ENCODE peak calls at places on chromosomes 11 and 22, in five cellular contexts. H is heart right ventricle, O is tibial nerve, Z is lung, V is transverse colon. C is an unnamed sample. For H3K4me1, the result is how much of the 10 kb centered on the place peaks cover.

GRCh38 chr11:120043323-120043945 is 94.5 kb downstream of the TRIM29 start:
- DNase-seq in V (no peak), H (no peak), Z (no peak), O (no peak), C (no peak)

GRCh38 chr11:73262851-73263495 is 9.2 kb upstream of the P2RY6 start:
- DNase-seq in H (no peak), Z (no peak), V (no peak), O (no peak), C (no peak)

GRCh38 chr11:17219016-17219415 is 11.2 kb upstream of the PIK3C2A start:
- DNase-seq in H (no peak), O (no peak), Z (no peak), V (no peak), C (no peak)

GRCh38 chr11:965206-965775 is 39.6 kb downstream of the AP2A2 start:
- DNase-seq in H (no peak), O (no peak), Z (no peak), V (no peak), C (no peak)

GRCh38 chr22:41650821-41651220 is 29.7 kb downstream of the XRCC6 start:
- DNase-seq in V (no peak), H (no peak), Z (no peak), O (no peak), C (no peak)

GRCh38 chr11:76891285-76891684 is 30.6 kb downstream of the ACER3 start:
- DNase-seq in H (no peak), Z (no peak), V (no peak), O (no peak), C (no peak)

GRCh38 chr11:106032861-106033260 is 10.8 kb upstream of the MSANTD4 start:
- DNase-seq in Z (no peak), H (no peak), V (no peak), O (no peak), C (no peak)

GRCh38 chr11:101860694-101861371 is 54.0 kb upstream of the CEP126 start:
- DNase-seq in O (peak), H (no peak), Z (peak), V (peak), C (peak)

GRCh38 chr22:24423519-24424000 is 3.8 kb upstream of the ADORA2A start:
- DNase-seq in V (peak), H (peak), Z (peak), O (no peak), C (peak)

GRCh38 chr11:76678316-76678715 is 7.8 kb upstream of the LRRC32 start:
- DNase-seq in Z (no peak), H (no peak), O (no peak), V (no peak), C (no peak)

GRCh38 chr22:39431216-39431801 is 25.5 kb upstream of the MGAT3 start:
- DNase-seq in H (no peak), O (no peak), V (no peak), Z (no peak), C (no peak)

GRCh38 chr11:67002297-67002913 is 20.5 kb upstream of the SYT12 start:
- DNase-seq in Z (no peak), H (no peak), O (no peak), V (no peak), C (no peak)

GRCh38 chr11:111941963-111942362 is 4.8 kb downstream of the DIXDC1 start:
- DNase-seq in Z (no peak), V (no peak), H (no peak), O (no peak), C (no peak)

GRCh38 chr11:86644291-86644690 is 28.1 kb downstream of the ME3 start:
- DNase-seq in O (no peak), Z (no peak), H (no peak), V (no peak), C (no peak)

GRCh38 chr11:115716577-115717214 is 212.5 kb upstream of the CADM1 start:
- DNase-seq in H (no peak), Z (no peak), V (no peak), O (peak), C (no peak)

GRCh38 chr11:68825603-68826002 is 16.1 kb downstream of the CPT1A start:
- DNase-seq in H (no peak), Z (no peak), O (no peak), V (peak), C (no peak)

GRCh38 chr11:46119352-46120216 is 1.7 kb downstream of the PHF21A start:
- DNase-seq in O (peak), Z (peak), V (peak), H (peak), C (peak)

GRCh38 chr11:13776134-13776815 is 107.8 kb downstream of the FAR1 start:
- DNase-seq in H (no peak), O (no peak), V (no peak), Z (no peak), C (no peak)

GRCh38 chr22:36134167-36134566 is 26.4 kb downstream of the APOL3 start:
- DNase-seq in O (no peak), H (no peak), V (no peak), Z (no peak), C (no peak)

GRCh38 chr11:110972640-110973039 is 260.4 kb upstream of the ARHGAP20 start:
- DNase-seq in H (no peak), Z (no peak), O (peak), V (no peak), C (no peak)

GRCh38 chr11:77418155-77418980 is 55.5 kb downstream of the PAK1 start:
- DNase-seq in H (no peak), Z (no peak), O (no peak), V (no peak), C (no peak)

GRCh38 chr22:23598805-23599518 is 18.9 kb upstream of the IGLL1 start:
- DNase-seq in Z (no peak), H (no peak), O (no peak), V (no peak), C (no peak)

GRCh38 chr11:95923441-95923729 is 522 bp downstream of the MTMR2 start:
- DNase-seq in V (no peak), H (no peak), O (no peak), Z (no peak), C (no peak)

GRCh38 chr11:46290598-46291309 is 13.3 kb downstream of the CREB3L1 start:
- DNase-seq in Z (peak), O (peak), V (peak), H (peak), C (no peak)

GRCh38 chr11:57224537-57224936 is 12.5 kb downstream of the APLNR start:
- DNase-seq in V (no peak), O (no peak), Z (no peak), H (no peak), C (no peak)

GRCh38 chr22:38462960-38463784 is 4.7 kb upstream of the KDELR3 start:
- DNase-seq in V (no peak), Z (no peak), O (no peak), H (peak), C (no peak)

GRCh38 chr11:72969894-72970335 is 155.7 kb downstream of the ATG16L2 start:
- DNase-seq in Z (no peak), O (no peak), V (no peak), H (no peak), C (no peak)

GRCh38 chr22:23772315-23773246 is at the start of gene MMP11:
- DNase-seq in V (peak), Z (no peak), H (peak), O (peak), C (peak)

GRCh38 chr22:47695176-47695575 is 932.7 kb downstream of the TBC1D22A start:
- DNase-seq in O (no peak), V (no peak), H (no peak), Z (no peak), C (no peak)

GRCh38 chr22:38774496-38775166 is 18.8 kb upstream of the SUN2 start:
- DNase-seq in V (no peak), O (no peak), H (no peak), Z (no peak), C (no peak)

GRCh38 chr22:30930228-30930627 is 38.3 kb downstream of the MORC2 start:
- DNase-seq in V (no peak), Z (no peak), O (no peak), H (no peak), C (no peak)

GRCh38 chr22:30925667-30926066 is 42.9 kb downstream of the MORC2 start:
- DNase-seq in O (no peak), Z (no peak), V (no peak), H (no peak), C (no peak)

GRCh38 chr22:30928401-30928800 is 40.2 kb downstream of the MORC2 start:
- DNase-seq in V (no peak), Z (no peak), O (no peak), H (no peak), C (no peak)

GRCh38 chr22:30926706-30927105 is 41.9 kb downstream of the MORC2 start:
- DNase-seq in Z (no peak), H (no peak), O (no peak), V (no peak), C (no peak)

DNA sequence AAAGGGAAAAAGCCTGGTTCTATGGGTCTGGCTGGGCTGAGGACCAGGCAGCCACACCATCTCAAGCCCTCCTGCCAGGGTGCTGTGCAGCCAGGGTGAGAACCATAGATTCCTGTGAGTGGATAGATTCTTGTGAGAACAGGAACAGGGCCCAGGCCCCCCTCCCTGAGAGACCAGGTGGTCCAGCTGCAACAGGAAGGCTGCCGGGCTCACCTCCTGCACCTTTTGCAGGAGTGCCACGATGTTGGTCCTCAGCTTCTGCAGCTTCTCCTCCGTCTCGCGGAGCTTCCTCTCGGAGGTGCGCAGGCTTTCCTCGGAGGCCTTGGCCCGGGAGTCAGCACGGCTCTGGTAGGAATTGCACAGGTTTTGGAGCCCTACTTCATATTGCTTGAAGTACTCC is 40.8 kb downstream of the MORC2 start:
- DNase-seq in Z (no peak), O (no peak), V (no peak), H (no peak), C (no peak)
- H3K4me1 ChIP-seq in Z (under half), O (under half), V (under half), H (under half), C (under half)

GRCh38 chr22:17158176-17158567 is 905 bp downstream of the HDHD5 start:
- DNase-seq in V (no peak), O (no peak), Z (no peak), H (no peak), C (no peak)

GRCh38 chr22:17157714-17158113 is 1.4 kb downstream of the HDHD5 start:
- DNase-seq in V (no peak), H (no peak), O (no peak), Z (no peak), C (no peak)

GRCh38 chr22:17158568-17159503 is at the start of gene HDHD5:
- DNase-seq in H (peak), V (peak), O (peak), Z (peak), C (peak)

GRCh38 chr22:17161991-17162390 is 2.9 kb upstream of the HDHD5 start:
- DNase-seq in V (no peak), O (no peak), H (no peak), Z (no peak), C (no peak)

GRCh38 chr22:17159504-17159951 is 451 bp upstream of the HDHD5 start:
- DNase-seq in V (peak), H (peak), Z (peak), O (peak), C (no peak)
- H3K4me1 ChIP-seq in V (under half), H (under half), Z (under half), O (under half), C (under half)

GRCh38 chr11:6334806-6335205 is 14.5 kb upstream of the CAVIN3 start:
- DNase-seq in O (no peak), Z (no peak), V (no peak), H (no peak), C (no peak)
- H3K4me1 ChIP-seq in O (under half), Z (under half), V (under half), H (under half), C (under half)

GRCh38 chr11:109730669-109731068 is 308.7 kb downstream of the C11orf87 start:
- DNase-seq in V (no peak), H (no peak), Z (no peak), O (no peak), C (no peak)
- H3K4me1 ChIP-seq in V (under half), H (under half), Z (under half), O (under half), C (under half)

GRCh38 chr22:30285846-30286200 is 3.5 kb downstream of the CASTOR1 start:
- DNase-seq in V (no peak), H (no peak), Z (no peak), O (no peak), C (no peak)

GRCh38 chr22:30286813-30287625 is 2.3 kb downstream of the CASTOR1 start:
- DNase-seq in V (peak), Z (peak), O (no peak), H (peak), C (peak)

GRCh38 chr22:30286331-30286730 is 3.0 kb downstream of the CASTOR1 start:
- DNase-seq in Z (no peak), O (no peak), V (no peak), H (no peak), C (no peak)

GRCh38 chr22:30284172-30284571 is 5.1 kb downstream of the CASTOR1 start:
- DNase-seq in V (no peak), H (no peak), Z (no peak), O (no peak), C (no peak)

DNA sequence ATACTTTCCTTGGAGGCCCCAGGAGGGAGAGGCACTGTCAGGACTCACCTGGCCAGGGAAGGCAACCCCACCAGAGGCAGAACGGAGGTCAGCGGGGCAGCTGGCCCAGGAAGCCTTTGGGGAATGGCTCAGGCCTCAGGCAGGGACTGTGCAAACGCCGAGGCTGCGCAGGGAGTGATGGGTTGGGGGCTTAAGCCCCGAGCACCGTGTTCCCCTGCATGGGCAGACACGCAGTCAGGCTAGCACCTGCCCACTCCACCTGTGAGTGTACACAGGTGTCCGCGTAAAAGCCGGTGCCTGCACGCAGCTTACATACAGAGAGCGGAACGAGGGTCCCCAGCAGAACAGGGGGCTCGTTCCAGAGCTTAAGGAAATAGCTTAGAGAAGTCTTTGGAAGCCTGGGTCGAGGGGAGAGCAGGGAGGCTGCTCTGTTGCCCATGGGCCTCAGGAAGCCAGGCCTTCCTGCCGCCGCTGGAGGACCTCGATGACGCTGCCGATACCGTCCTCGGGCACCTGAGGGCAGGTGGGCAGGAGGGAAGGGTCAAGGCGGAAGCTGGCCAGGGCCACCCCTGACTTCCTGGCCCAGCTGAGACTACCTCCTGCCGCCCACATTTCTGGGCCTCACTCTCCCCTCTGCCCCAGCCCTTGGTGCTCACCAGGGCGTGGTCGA is 4.0 kb downstream of the CASTOR1 start:
- DNase-seq in H (no peak), O (no peak), V (no peak), Z (no peak), C (no peak)
- H3K4me1 ChIP-seq in H (under half), O (under half), V (under half), Z (under half), C (under half)

GRCh38 chr22:44585559-44586121 is 87.6 kb upstream of the RTL6 start:
- DNase-seq in H (no peak), V (no peak), O (no peak), Z (no peak), C (no peak)
- H3K4me1 ChIP-seq in H (under half), V (under half), O (under half), Z (under half), C (under half)

GRCh38 chr22:45470871-45471270 is 31.8 kb upstream of the FBLN1 start:
- DNase-seq in Z (no peak), H (no peak), V (no peak), O (no peak), C (no peak)
- H3K4me1 ChIP-seq in Z (under half), H (under half), V (under half), O (half or more), C (under half)